ENCODE peak calls at places on chromosomes 3 and 15, in seven cellular contexts. One of them, this sample, is unnamed.

GRCh38 chr3:106508331-106508893 is 639.6 kb upstream of the CBLB start:
- DNase-seq in K562: no peak
- DNase-seq in GM12878: no peak
- DNase-seq in H1: no peak
- DNase-seq in SK-N-SH: no peak
- DNase-seq in HepG2: no peak
- DNase-seq in GM12891: no peak
- DNase-seq in this sample: no peak

GRCh38 chr3:101870138-101870537 is 20.8 kb downstream of the NFKBIZ start:
- DNase-seq in GM12878: no peak
- DNase-seq in GM12891: no peak
- DNase-seq in K562: no peak
- DNase-seq in H1: no peak
- DNase-seq in SK-N-SH: no peak
- DNase-seq in HepG2: no peak
- DNase-seq in this sample: no peak

GRCh38 chr3:21435871-21436270 is 315.1 kb downstream of the ZNF385D start:
- DNase-seq in K562: no peak
- DNase-seq in H1: no peak
- DNase-seq in HepG2: no peak
- DNase-seq in GM12878: no peak
- DNase-seq in SK-N-SH: no peak
- DNase-seq in GM12891: no peak
- DNase-seq in this sample: no peak

GRCh38 chr3:9602620-9603019 is 46.7 kb upstream of the MTMR14 start:
- DNase-seq in H1: no peak
- DNase-seq in HepG2: no peak
- DNase-seq in GM12891: no peak
- DNase-seq in SK-N-SH: no peak
- DNase-seq in GM12878: no peak
- DNase-seq in K562: no peak
- DNase-seq in this sample: no peak

GRCh38 chr3:74021451-74021850 is 396.7 kb upstream of the PDZRN3 start:
- DNase-seq in GM12878: no peak
- DNase-seq in H1: no peak
- DNase-seq in HepG2: no peak
- DNase-seq in K562: no peak
- DNase-seq in GM12891: no peak
- DNase-seq in SK-N-SH: no peak
- DNase-seq in this sample: no peak

GRCh38 chr3:49158792-49159191 is 7.3 kb downstream of the CCDC71 start:
- DNase-seq in K562: no peak
- DNase-seq in HepG2: no peak
- DNase-seq in SK-N-SH: no peak
- DNase-seq in GM12891: no peak
- DNase-seq in GM12878: no peak
- DNase-seq in H1: no peak
- DNase-seq in this sample: no peak

GRCh38 chr15:67413770-67414429 is 107.0 kb upstream of the C15orf61 start:
- DNase-seq in SK-N-SH: no peak
- DNase-seq in GM12878: no peak
- DNase-seq in HepG2: peak; percentile 35
- DNase-seq in GM12891: no peak
- DNase-seq in K562: no peak
- DNase-seq in H1: no peak
- DNase-seq in this sample: no peak

GRCh38 chr3:169103941-169104340 is 559.6 kb downstream of the MECOM start:
- DNase-seq in HepG2: no peak
- DNase-seq in GM12878: no peak
- DNase-seq in GM12891: no peak
- DNase-seq in K562: no peak
- DNase-seq in SK-N-SH: no peak
- DNase-seq in H1: no peak
- DNase-seq in this sample: no peak

GRCh38 chr3:134722899-134723484 is 72.1 kb upstream of the EPHB1 start:
- DNase-seq in SK-N-SH: no peak
- DNase-seq in HepG2: no peak
- DNase-seq in H1: no peak
- DNase-seq in K562: no peak
- DNase-seq in GM12878: no peak
- DNase-seq in GM12891: no peak
- DNase-seq in this sample: no peak

GRCh38 chr3:135148431-135148830 is 353.4 kb downstream of the EPHB1 start:
- DNase-seq in K562: no peak
- DNase-seq in SK-N-SH: no peak
- DNase-seq in GM12891: no peak
- DNase-seq in H1: no peak
- DNase-seq in GM12878: no peak
- DNase-seq in HepG2: no peak
- DNase-seq in this sample: no peak

GRCh38 chr15:101031203-101031602 is 112.0 kb downstream of the LRRK1 start:
- DNase-seq in GM12891: no peak
- DNase-seq in SK-N-SH: no peak
- DNase-seq in HepG2: no peak
- DNase-seq in GM12878: no peak
- DNase-seq in H1: no peak
- DNase-seq in K562: no peak
- DNase-seq in this sample: no peak

GRCh38 chr15:46708226-46708625 is 1009.1 kb upstream of the SEMA6D start:
- DNase-seq in SK-N-SH: no peak
- DNase-seq in HepG2: no peak
- DNase-seq in K562: no peak
- DNase-seq in GM12891: no peak
- DNase-seq in GM12878: no peak
- DNase-seq in H1: no peak
- DNase-seq in this sample: no peak

GRCh38 chr3:50264964-50265485 is 3.9 kb upstream of the SEMA3B start:
- DNase-seq in GM12891: no peak
- DNase-seq in K562: no peak
- DNase-seq in SK-N-SH: no peak
- DNase-seq in H1: no peak
- DNase-seq in HepG2: no peak
- DNase-seq in GM12878: no peak
- DNase-seq in this sample: no peak

GRCh38 chr15:45429974-45430792 is 51.8 kb upstream of the GATM start:
- DNase-seq in H1: peak; percentile 21
- DNase-seq in K562: peak; percentile 77
- DNase-seq in SK-N-SH: peak; percentile 51
- DNase-seq in GM12891: peak; percentile 86
- DNase-seq in GM12878: no peak
- DNase-seq in HepG2: peak; percentile 22
- DNase-seq in this sample: peak; percentile 82

GRCh38 chr15:59904450-59904979 is 99.6 kb upstream of the FOXB1 start:
- DNase-seq in H1: no peak
- DNase-seq in K562: no peak
- DNase-seq in SK-N-SH: no peak
- DNase-seq in GM12878: no peak
- DNase-seq in HepG2: no peak
- DNase-seq in GM12891: no peak
- DNase-seq in this sample: no peak

GRCh38 chr3:129116482-129116946 is 5.1 kb downstream of the RAB43 start:
- DNase-seq in SK-N-SH: no peak
- DNase-seq in HepG2: peak; percentile 76
- DNase-seq in GM12878: no peak
- DNase-seq in GM12891: no peak
- DNase-seq in K562: no peak
- DNase-seq in H1: no peak
- DNase-seq in this sample: no peak

GRCh38 chr15:92306662-92307061 is 87.0 kb upstream of the ST8SIA2 start:
- DNase-seq in SK-N-SH: peak; percentile 52
- DNase-seq in K562: no peak
- DNase-seq in HepG2: peak; percentile 13
- DNase-seq in H1: no peak
- DNase-seq in GM12878: no peak
- DNase-seq in GM12891: no peak
- DNase-seq in this sample: no peak

GRCh38 chr3:55585856-55586255 is 98.8 kb upstream of the WNT5A start:
- DNase-seq in GM12891: no peak
- DNase-seq in SK-N-SH: no peak
- DNase-seq in HepG2: no peak
- DNase-seq in H1: no peak
- DNase-seq in K562: no peak
- DNase-seq in GM12878: no peak
- DNase-seq in this sample: no peak

GRCh38 chr3:125310623-125311076 is 64.5 kb downstream of the ZNF148 start:
- DNase-seq in GM12891: peak; percentile 5
- DNase-seq in HepG2: peak; percentile 5
- DNase-seq in K562: peak; percentile 5
- DNase-seq in GM12878: peak; percentile 33
- DNase-seq in SK-N-SH: no peak
- DNase-seq in H1: no peak
- DNase-seq in this sample: no peak

GRCh38 chr3:134345202-134345601 is 29.0 kb downstream of the AMOTL2 start:
- DNase-seq in SK-N-SH: no peak
- DNase-seq in K562: no peak
- DNase-seq in GM12891: no peak
- DNase-seq in GM12878: no peak
- DNase-seq in HepG2: no peak
- DNase-seq in H1: no peak
- DNase-seq in this sample: no peak

GRCh38 chr3:196639517-196640500 is at the start of gene NRROS:
- DNase-seq in SK-N-SH: peak; percentile 72
- DNase-seq in HepG2: no peak
- DNase-seq in H1: peak; percentile 41
- DNase-seq in K562: peak; percentile 82
- DNase-seq in GM12878: no peak
- DNase-seq in GM12891: peak; percentile 73
- DNase-seq in this sample: peak; percentile 71

GRCh38 chr3:106332884-106333283 is 464.1 kb upstream of the CBLB start:
- DNase-seq in HepG2: no peak
- DNase-seq in GM12878: peak; percentile 37
- DNase-seq in H1: no peak
- DNase-seq in GM12891: no peak
- DNase-seq in K562: no peak
- DNase-seq in SK-N-SH: no peak
- DNase-seq in this sample: no peak

GRCh38 chr3:109926376-109926775 is 589.0 kb upstream of the DPPA4 start:
- DNase-seq in GM12891: no peak
- DNase-seq in K562: no peak
- DNase-seq in SK-N-SH: no peak
- DNase-seq in HepG2: no peak
- DNase-seq in H1: no peak
- DNase-seq in GM12878: no peak
- DNase-seq in this sample: no peak

GRCh38 chr15:63909819-63910437 is 76.2 kb upstream of the HERC1 start:
- DNase-seq in HepG2: no peak
- DNase-seq in GM12878: no peak
- DNase-seq in SK-N-SH: peak; percentile 64
- DNase-seq in GM12891: no peak
- DNase-seq in H1: no peak
- DNase-seq in K562: no peak
- DNase-seq in this sample: no peak

GRCh38 chr3:52685285-52685704 is 418 bp downstream of the PBRM1 start:
- DNase-seq in GM12878: no peak
- DNase-seq in HepG2: peak; percentile 78
- DNase-seq in K562: no peak
- DNase-seq in SK-N-SH: peak; percentile 97
- DNase-seq in H1: no peak
- DNase-seq in GM12891: peak; percentile 76
- DNase-seq in this sample: peak; percentile 81

GRCh38 chr15:96849501-96849900 is 519.0 kb downstream of the NR2F2 start:
- DNase-seq in SK-N-SH: no peak
- DNase-seq in GM12878: no peak
- DNase-seq in HepG2: no peak
- DNase-seq in H1: no peak
- DNase-seq in GM12891: no peak
- DNase-seq in K562: no peak
- DNase-seq in this sample: no peak

GRCh38 chr3:53721187-53721946 is 124.9 kb downstream of the CHDH start:
- DNase-seq in SK-N-SH: no peak
- DNase-seq in HepG2: no peak
- DNase-seq in GM12878: no peak
- DNase-seq in K562: no peak
- DNase-seq in H1: no peak
- DNase-seq in GM12891: no peak
- DNase-seq in this sample: no peak

DNA sequence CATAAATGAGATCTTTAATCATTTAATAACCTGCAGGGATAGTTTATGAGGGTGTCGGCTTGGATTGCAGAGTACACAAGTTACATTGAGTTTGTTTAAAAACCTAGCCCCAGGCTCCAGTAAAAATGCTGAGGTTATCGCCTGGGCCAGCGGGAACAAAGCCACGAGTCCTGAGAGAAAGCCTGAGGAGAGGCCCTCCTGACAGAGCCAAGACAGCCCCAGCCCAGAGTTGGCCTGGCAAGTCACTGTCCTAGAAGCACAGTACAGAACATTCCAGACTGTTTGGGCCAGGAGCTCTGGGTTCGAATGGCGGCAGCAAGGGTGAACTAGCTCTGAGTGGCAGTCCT is 32.4 kb downstream of the SEC61A1 start:
- DNase-seq in SK-N-SH: no peak
- DNase-seq in GM12878: no peak
- DNase-seq in GM12891: no peak
- DNase-seq in HepG2: no peak
- DNase-seq in K562: no peak
- DNase-seq in H1: no peak
- DNase-seq in this sample: no peak
- TF ChIP-seq POLR2AphosphoS5 in SK-N-SH: no peak
- TF ChIP-seq POLR2AphosphoS5 in GM12878: no peak
- TF ChIP-seq POLR2AphosphoS5 in GM12891: no peak
- TF ChIP-seq POLR2AphosphoS5 in HepG2: no peak
- TF ChIP-seq POLR2AphosphoS5 in K562: no peak
- TF ChIP-seq POLR2AphosphoS5 in H1: no peak
- TF ChIP-seq POLR2AphosphoS5 in this sample: no peak

GRCh38 chr3:179148446-179149238 is 485 bp downstream of the PIK3CA start:
- DNase-seq in SK-N-SH: peak; percentile 71
- DNase-seq in GM12891: peak; percentile 25
- DNase-seq in GM12878: no peak
- DNase-seq in H1: no peak
- DNase-seq in HepG2: peak; percentile 7
- DNase-seq in K562: peak; percentile 36
- DNase-seq in this sample: peak; percentile 25
- TF ChIP-seq TAF1 in SK-N-SH: no peak
- TF ChIP-seq TAF1 in GM12891: no peak
- TF ChIP-seq TAF1 in GM12878: no peak
- TF ChIP-seq TAF1 in H1: no peak
- TF ChIP-seq TAF1 in HepG2: peak; percentile 44
- TF ChIP-seq TAF1 in K562: no peak
- TF ChIP-seq TAF1 in this sample: peak; percentile 4

DNA sequence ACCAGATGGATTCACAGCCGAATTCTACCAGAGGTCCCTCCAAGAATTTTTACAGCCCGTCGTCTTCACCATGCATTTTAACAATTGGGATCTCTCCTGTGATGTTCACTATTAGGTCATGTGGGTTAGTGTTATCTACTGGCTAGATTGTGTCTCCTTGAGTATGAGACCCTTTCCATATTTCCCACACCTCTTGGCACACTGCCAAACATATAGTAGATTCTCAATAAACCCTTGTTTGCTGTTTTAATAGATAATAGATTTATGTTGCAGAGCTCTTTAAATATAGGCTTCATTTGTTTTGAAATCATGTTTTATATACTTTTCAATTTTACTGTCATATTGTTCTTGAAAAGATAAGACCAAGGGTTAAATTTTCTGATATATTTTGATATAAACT is 34.9 kb upstream of the ADGRG7 start:
- DNase-seq in HepG2: no peak
- DNase-seq in H1: no peak
- DNase-seq in GM12878: no peak
- DNase-seq in SK-N-SH: no peak
- DNase-seq in K562: no peak
- DNase-seq in GM12891: no peak
- DNase-seq in this sample: no peak
- TF ChIP-seq POLR2AphosphoS5 in HepG2: no peak
- TF ChIP-seq POLR2AphosphoS5 in H1: no peak
- TF ChIP-seq POLR2AphosphoS5 in GM12878: no peak
- TF ChIP-seq POLR2AphosphoS5 in SK-N-SH: no peak
- TF ChIP-seq POLR2AphosphoS5 in K562: no peak
- TF ChIP-seq POLR2AphosphoS5 in GM12891: no peak
- TF ChIP-seq POLR2AphosphoS5 in this sample: no peak

GRCh38 chr15:78093242-78094020 is 1.1 kb downstream of the SH2D7 start:
- DNase-seq in GM12891: no peak
- DNase-seq in GM12878: no peak
- DNase-seq in SK-N-SH: no peak
- DNase-seq in H1: no peak
- DNase-seq in HepG2: no peak
- DNase-seq in K562: no peak
- DNase-seq in this sample: no peak
- TF ChIP-seq TAF1 in GM12891: no peak
- TF ChIP-seq TAF1 in GM12878: no peak
- TF ChIP-seq TAF1 in SK-N-SH: peak; percentile 30
- TF ChIP-seq TAF1 in H1: no peak
- TF ChIP-seq TAF1 in HepG2: no peak
- TF ChIP-seq TAF1 in K562: no peak
- TF ChIP-seq TAF1 in this sample: no peak

This sample was measured in GM12892.